ENCODE peak calls at places on chromosomes 4 and X, in seven cellular contexts. One of them, this sample, is unnamed.

GRCh38 chrX:134025986-134026731 is 40.8 kb upstream of the GPC3 start:
- DNase-seq in AG09319: no peak
- DNase-seq in caudate nucleus: no peak
- DNase-seq in NB4: peak
- DNase-seq in posterior cingulate gyrus: no peak
- DNase-seq in fibroblast of the conjunctiva: no peak
- DNase-seq in fibroblast of lung: no peak
- DNase-seq in this sample: no peak

GRCh38 chr4:1075266-1075665 is 38.1 kb downstream of the RNF212 start:
- DNase-seq in fibroblast of lung: no peak
- DNase-seq in AG09319: no peak
- DNase-seq in posterior cingulate gyrus: no peak
- DNase-seq in fibroblast of the conjunctiva: no peak
- DNase-seq in NB4: no peak
- DNase-seq in caudate nucleus: no peak
- DNase-seq in this sample: no peak

GRCh38 chr4:184355111-184355604 is 119.2 kb downstream of the IRF2 start:
- DNase-seq in AG09319: peak
- DNase-seq in fibroblast of the conjunctiva: peak
- DNase-seq in NB4: peak
- DNase-seq in fibroblast of lung: peak
- DNase-seq in caudate nucleus: no peak
- DNase-seq in posterior cingulate gyrus: no peak
- DNase-seq in this sample: no peak

GRCh38 chr4:106898621-106899230 is 137.4 kb downstream of the DKK2 start:
- DNase-seq in AG09319: peak
- DNase-seq in fibroblast of the conjunctiva: peak
- DNase-seq in NB4: peak
- DNase-seq in posterior cingulate gyrus: no peak
- DNase-seq in fibroblast of lung: peak
- DNase-seq in caudate nucleus: no peak
- DNase-seq in this sample: peak

GRCh38 chr4:18798123-18798522 is 776.6 kb upstream of the LCORL start:
- DNase-seq in posterior cingulate gyrus: no peak
- DNase-seq in NB4: no peak
- DNase-seq in fibroblast of the conjunctiva: no peak
- DNase-seq in AG09319: no peak
- DNase-seq in fibroblast of lung: no peak
- DNase-seq in caudate nucleus: no peak
- DNase-seq in this sample: no peak

GRCh38 chr4:31234494-31234893 is 514.3 kb downstream of the PCDH7 start:
- DNase-seq in AG09319: no peak
- DNase-seq in caudate nucleus: no peak
- DNase-seq in fibroblast of lung: no peak
- DNase-seq in NB4: no peak
- DNase-seq in fibroblast of the conjunctiva: no peak
- DNase-seq in posterior cingulate gyrus: no peak
- DNase-seq in this sample: no peak

GRCh38 chr4:15142201-15142600 is 139.9 kb downstream of the CPEB2 start:
- DNase-seq in fibroblast of lung: no peak
- DNase-seq in fibroblast of the conjunctiva: no peak
- DNase-seq in NB4: no peak
- DNase-seq in caudate nucleus: no peak
- DNase-seq in posterior cingulate gyrus: no peak
- DNase-seq in AG09319: no peak
- DNase-seq in this sample: no peak

GRCh38 chr4:76892601-76893000 is 5.3 kb downstream of the SOWAHB start:
- DNase-seq in fibroblast of the conjunctiva: no peak
- DNase-seq in fibroblast of lung: peak
- DNase-seq in posterior cingulate gyrus: no peak
- DNase-seq in caudate nucleus: no peak
- DNase-seq in AG09319: no peak
- DNase-seq in NB4: no peak
- DNase-seq in this sample: no peak

GRCh38 chrX:38807873-38808272 is 6.6 kb downstream of the MID1IP1 start:
- DNase-seq in fibroblast of lung: peak
- DNase-seq in caudate nucleus: no peak
- DNase-seq in posterior cingulate gyrus: no peak
- DNase-seq in fibroblast of the conjunctiva: no peak
- DNase-seq in AG09319: no peak
- DNase-seq in NB4: peak
- DNase-seq in this sample: no peak

GRCh38 chrX:54564942-54565341 is 34.9 kb downstream of the GNL3L start:
- DNase-seq in posterior cingulate gyrus: no peak
- DNase-seq in fibroblast of lung: peak
- DNase-seq in caudate nucleus: no peak
- DNase-seq in AG09319: no peak
- DNase-seq in fibroblast of the conjunctiva: no peak
- DNase-seq in NB4: no peak
- DNase-seq in this sample: no peak